ENCODE peak calls at places on chromosomes 5 and 9, in seven cellular contexts. D, H, T, S, P, E and V are unnamed samples.

GRCh38 chr5:40622463-40623252 is 57.1 kb upstream of the PTGER4 start:
- DNase-seq in S (no peak), D (no peak), H (no peak), P (no peak), T (no peak), E (no peak), V (no peak)

GRCh38 chr9:22216730-22217160 is 207.6 kb upstream of the CDKN2B start:
- DNase-seq in D (no peak), P (no peak), T (no peak), S (no peak), H (no peak), E (no peak), V (no peak)

GRCh38 chr9:11457809-11458785 is 845.3 kb upstream of the PTPRD start:
- DNase-seq in D (no peak), T (no peak), H (no peak), P (no peak), S (no peak), E (no peak), V (no peak)

GRCh38 chr5:132182366-132183040 is 45.1 kb downstream of the P4HA2 start:
- DNase-seq in D (no peak), P (no peak), T (no peak), E (no peak), H (no peak), S (no peak), V (no peak)

GRCh38 chr9:99162759-99163364 is 57.9 kb downstream of the TGFBR1 start:
- DNase-seq in P (no peak), E (peak), S (no peak), D (no peak), H (no peak), T (no peak), V (no peak)

GRCh38 chr9:136587145-136587943 is 41.5 kb upstream of the NOTCH1 start:
- DNase-seq in S (no peak), E (no peak), P (no peak), T (no peak), D (no peak), H (peak), V (no peak)

GRCh38 chr5:167945542-167946384 is 345.7 kb upstream of the WWC1 start:
- DNase-seq in E (peak), P (no peak), D (no peak), T (no peak), S (no peak), H (peak), V (no peak)

GRCh38 chr5:132277971-132278964 is 15.9 kb upstream of the SLC22A4 start:
- DNase-seq in P (no peak), T (no peak), D (no peak), E (no peak), S (no peak), H (no peak), V (no peak)

GRCh38 chr5:78923622-78923970 is 61.5 kb downstream of the ARSB start:
- DNase-seq in D (no peak), E (no peak), T (no peak), P (no peak), H (no peak), S (no peak), V (no peak)

GRCh38 chr9:5801739-5802113 is 31.2 kb downstream of the ERMP1 start:
- DNase-seq in T (no peak), S (no peak), P (no peak), H (no peak), E (no peak), D (no peak), V (no peak)

GRCh38 chr9:132585954-132586829 is 3.8 kb downstream of the BARHL1 start:
- DNase-seq in E (no peak), H (no peak), P (no peak), T (no peak), D (no peak), S (no peak), V (no peak)

GRCh38 chr9:136255166-136255538 is 9.5 kb upstream of the QSOX2 start:
- DNase-seq in S (no peak), T (no peak), P (no peak), D (no peak), E (no peak), H (no peak), V (no peak)

GRCh38 chr9:89478821-89479668 is 18.9 kb downstream of the SEMA4D start:
- DNase-seq in T (no peak), E (no peak), P (no peak), D (no peak), H (no peak), S (no peak), V (no peak)

GRCh38 chr9:37239224-37239859 is 119.0 kb downstream of the ZCCHC7 start:
- DNase-seq in S (no peak), P (no peak), D (no peak), T (no peak), E (no peak), H (no peak), V (no peak)

GRCh38 chr9:137689745-137690529 is 71.1 kb downstream of the EHMT1 start:
- DNase-seq in T (no peak), H (no peak), P (no peak), E (no peak), S (no peak), D (no peak), V (no peak)

GRCh38 chr5:151413800-151414199 is 33.6 kb upstream of the SLC36A1 start:
- DNase-seq in H (no peak), T (no peak), E (no peak), P (no peak), D (no peak), S (no peak), V (no peak)

GRCh38 chr5:172556971-172557461 is 84.0 kb upstream of the NEURL1B start:
- DNase-seq in D (no peak), E (no peak), P (no peak), S (no peak), H (peak), T (no peak), V (no peak)

GRCh38 chr5:138626333-138626944 is 51.2 kb upstream of the HSPA9 start:
- DNase-seq in S (no peak), T (no peak), D (no peak), P (no peak), H (no peak), E (no peak), V (no peak)

GRCh38 chr5:143456952-143457547 is 53.6 kb upstream of the NR3C1 start:
- DNase-seq in H (no peak), D (no peak), P (no peak), E (no peak), S (no peak), T (no peak), V (no peak)

GRCh38 chr5:116557669-116558271 is 16.9 kb downstream of the SEMA6A start:
- DNase-seq in H (no peak), D (no peak), P (no peak), E (no peak), T (no peak), S (no peak), V (no peak)

GRCh38 chr5:125486634-125487033 is 740.2 kb upstream of the ZNF608 start:
- DNase-seq in S (no peak), T (no peak), H (no peak), D (no peak), P (no peak), E (peak), V (no peak)

GRCh38 chr9:130244548-130245165 is 20.9 kb upstream of the HMCN2 start:
- DNase-seq in E (no peak), D (no peak), P (no peak), S (no peak), T (no peak), H (no peak), V (no peak)

GRCh38 chr9:109166771-109167601 is at the start of gene FRRS1L:
- DNase-seq in S (peak), T (no peak), H (no peak), D (no peak), P (no peak), E (no peak), V (no peak)

GRCh38 chr5:55636711-55637110 is 75.4 kb downstream of the SLC38A9 start:
- DNase-seq in H (peak), S (no peak), T (no peak), E (no peak), D (no peak), P (no peak), V (no peak)

GRCh38 chr9:127509261-127509954 is 58.1 kb downstream of the LRSAM1 start:
- DNase-seq in H (no peak), S (no peak), P (no peak), E (no peak), D (no peak), T (no peak), V (no peak)

GRCh38 chr5:180138214-180138975 is 66.8 kb upstream of the RNF130 start:
- DNase-seq in S (no peak), D (no peak), H (no peak), P (no peak), E (no peak), T (no peak), V (no peak)

GRCh38 chr5:32933692-32934091 is 222.6 kb downstream of the NPR3 start:
- DNase-seq in H (no peak), T (no peak), S (no peak), D (no peak), E (no peak), P (no peak), V (no peak)

GRCh38 chr9:97504381-97505216 is 3.1 kb downstream of the TMOD1 start:
- DNase-seq in E (no peak), S (no peak), D (no peak), T (no peak), H (peak), P (no peak), V (no peak)